ENCODE peak calls at places on chromosomes 11 and 22, in four cellular contexts. M is HCT116, B is upper lobe of left lung, H is stomach. O is an unnamed sample.

GRCh38 chr22:49991907-49992533 is 20.5 kb downstream of the IL17REL start:
- DNase-seq in M (no peak), B (no peak), H (peak; percentile 10), O (no peak)

GRCh38 chr22:46073683-46074504 is 76.4 kb upstream of the PPARA start:
- DNase-seq in M (no peak), H (peak; percentile 43), B (peak; percentile 62), O (no peak)

GRCh38 chr11:6703247-6704063 is 20.3 kb upstream of the MRPL17 start:
- DNase-seq in M (peak; percentile 24), B (no peak), H (peak; percentile 42), O (no peak)

GRCh38 chr11:31449040-31449439 is 60.4 kb downstream of the IMMP1L start:
- DNase-seq in M (no peak), B (no peak), H (no peak), O (no peak)

GRCh38 chr22:21051836-21052400 is 6.2 kb downstream of the LRRC74B start:
- DNase-seq in B (no peak), H (no peak), M (no peak), O (no peak)

GRCh38 chr11:63680842-63681207 is 475 bp upstream of the RTN3 start:
- DNase-seq in M (no peak), H (no peak), B (no peak), O (no peak)

GRCh38 chr22:37366601-37367000 is 60.7 kb downstream of the ELFN2 start:
- DNase-seq in B (peak; percentile 56), M (no peak), H (no peak), O (no peak)

GRCh38 chr22:19923914-19924513 is 17.6 kb upstream of the COMT start:
- DNase-seq in M (no peak), H (no peak), B (no peak), O (no peak)

GRCh38 chr22:37610480-37611148 is 2.0 kb downstream of the GGA1 start:
- DNase-seq in B (no peak), H (no peak), M (no peak), O (no peak)

GRCh38 chr11:71325418-71326327 is 73.3 kb upstream of the SHANK2 start:
- DNase-seq in M (no peak), H (no peak), B (no peak), O (no peak)

GRCh38 chr11:823441-824291 is 4.1 kb upstream of the CRACR2B start:
- DNase-seq in B (peak; percentile 83), H (no peak), M (no peak), O (no peak)

GRCh38 chr11:57422669-57423068 is 4.3 kb downstream of the SLC43A3 start:
- DNase-seq in M (no peak), H (no peak), B (no peak), O (no peak)

GRCh38 chr11:15668718-15669117 is 554.0 kb downstream of the INSC start:
- DNase-seq in B (no peak), M (no peak), H (no peak), O (no peak)

GRCh38 chr11:65014146-65014960 is at the start of gene ARL2:
- DNase-seq in B (peak; percentile 97), H (peak; percentile 36), M (no peak), O (peak; percentile 98)

GRCh38 chr11:20274031-20274430 is 89.5 kb upstream of the HTATIP2 start:
- DNase-seq in H (no peak), B (no peak), M (no peak), O (no peak)

GRCh38 chr22:48734961-48735360 is 1092.7 kb downstream of the BRD1 start:
- DNase-seq in B (no peak), M (no peak), H (no peak), O (no peak)

GRCh38 chr11:36012410-36012809 is 68.5 kb downstream of the LDLRAD3 start:
- DNase-seq in M (no peak), B (no peak), H (no peak), O (no peak)

GRCh38 chr11:78659326-78660319 is 85.0 kb upstream of the NARS2 start:
- DNase-seq in H (no peak), M (no peak), B (no peak), O (no peak)

GRCh38 chr11:110335358-110335757 is 38.9 kb upstream of the RDX start:
- DNase-seq in H (no peak), M (no peak), B (no peak), O (no peak)

GRCh38 chr11:76310832-76311231 is 70.1 kb downstream of the THAP12 start:
- DNase-seq in M (no peak), H (no peak), B (no peak), O (no peak)

GRCh38 chr11:65503606-65503922 is 4.7 kb downstream of the MALAT1 start:
- DNase-seq in M (no peak), B (no peak), H (no peak), O (no peak)

GRCh38 chr22:49815641-49816071 is 12.0 kb downstream of the BRD1 start:
- DNase-seq in B (no peak), H (peak; percentile 58), M (no peak), O (no peak)

GRCh38 chr11:20912046-20912821 is 242.8 kb downstream of the NELL1 start:
- DNase-seq in M (no peak), B (no peak), H (no peak), O (no peak)

GRCh38 chr11:44886765-44887164 is 63.9 kb downstream of the TP53I11 start:
- DNase-seq in H (no peak), B (no peak), M (no peak), O (no peak)

GRCh38 chr11:130216221-130216550 is 56.6 kb downstream of the ST14 start:
- DNase-seq in B (no peak), H (peak; percentile 17), M (no peak), O (no peak)

GRCh38 chr11:124900464-124900863 is 2.8 kb upstream of the ROBO4 start:
- DNase-seq in B (no peak), M (peak; percentile 23), H (no peak), O (no peak)
- TF ChIP-seq POLR2AphosphoS5 in B (peak; percentile 89), M (no peak), H (peak; percentile 29), O (no peak)

DNA sequence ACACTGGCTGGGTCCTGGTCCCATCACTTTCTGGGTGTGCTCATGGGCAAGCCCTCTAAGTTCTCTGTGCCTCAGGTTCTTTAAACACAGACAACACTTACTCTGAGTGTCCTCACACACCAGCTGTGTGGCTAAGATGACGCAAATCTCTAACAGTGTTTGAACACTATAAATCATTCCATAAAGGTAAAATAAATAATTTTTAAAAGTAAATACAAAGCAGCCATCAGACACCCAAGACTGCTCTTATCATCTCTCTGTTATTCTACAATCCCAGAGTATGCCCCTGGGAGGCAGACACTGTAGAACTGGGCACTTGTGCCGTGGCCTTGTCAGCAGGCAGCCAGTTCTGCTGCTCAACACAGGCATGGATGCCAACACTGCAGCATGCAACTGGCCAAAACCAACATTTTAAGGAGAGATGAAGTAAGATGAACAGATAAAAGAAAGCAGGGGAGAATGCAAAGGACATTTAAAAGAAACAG is 56.8 kb downstream of the RPL27A start:
- DNase-seq in M (no peak), B (no peak), H (no peak), O (no peak)
- TF ChIP-seq POLR2AphosphoS5 in M (no peak), B (no peak), H (no peak), O (no peak)

DNA sequence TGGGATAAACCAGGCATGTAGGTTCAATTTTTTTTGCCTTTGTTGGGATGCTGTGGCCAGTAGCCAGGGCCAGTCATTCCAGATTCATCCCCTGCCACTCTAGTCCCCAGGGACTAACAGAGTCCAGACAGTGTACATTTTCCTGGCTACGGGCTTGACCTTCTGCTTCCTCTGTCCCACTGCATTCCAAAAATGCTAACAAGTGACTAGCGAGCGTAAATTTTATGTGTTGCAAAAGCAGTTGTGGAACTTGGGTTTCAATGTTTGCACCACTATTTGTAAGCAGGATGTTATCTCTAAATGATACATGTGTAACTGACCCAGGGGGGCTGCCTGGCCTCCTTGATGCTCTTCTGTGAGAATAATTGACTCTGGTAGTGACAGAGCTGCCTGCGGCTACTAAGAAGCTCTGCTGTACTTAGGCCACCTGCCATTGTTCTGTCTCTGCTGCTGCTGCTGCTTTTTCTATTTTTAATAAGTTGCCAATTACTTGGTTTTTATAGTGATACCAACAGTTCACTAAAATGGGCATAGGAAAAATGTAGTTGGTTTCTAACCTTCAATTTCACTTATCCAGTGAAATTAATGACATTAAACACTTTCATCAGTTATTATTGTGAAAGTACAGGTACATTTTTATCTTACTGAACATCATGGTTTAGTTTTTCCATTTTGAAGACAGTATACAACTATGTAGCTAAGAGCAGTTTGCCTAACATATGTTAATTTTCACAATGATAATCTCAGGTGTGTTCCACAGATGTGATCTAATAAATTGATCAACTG is 26.8 kb downstream of the TNRC6B start:
- DNase-seq in M (no peak), B (no peak), H (no peak), O (no peak)
- TF ChIP-seq POLR2AphosphoS5 in M (no peak), B (no peak), H (no peak), O (no peak)

GRCh38 chr22:40176921-40177737 is 596 bp upstream of the TNRC6B start:
- DNase-seq in M (no peak), H (peak; percentile 32), B (no peak), O (no peak)
- TF ChIP-seq POLR2AphosphoS5 in M (no peak), H (no peak), B (no peak), O (no peak)

GRCh38 chr22:30202531-30203006 is 44.0 kb downstream of the LIF start:
- DNase-seq in M (no peak), B (no peak), H (peak; percentile 81), O (no peak)
- TF ChIP-seq POLR2AphosphoS5 in M (no peak), B (no peak), H (peak; percentile 73), O (no peak)

DNA sequence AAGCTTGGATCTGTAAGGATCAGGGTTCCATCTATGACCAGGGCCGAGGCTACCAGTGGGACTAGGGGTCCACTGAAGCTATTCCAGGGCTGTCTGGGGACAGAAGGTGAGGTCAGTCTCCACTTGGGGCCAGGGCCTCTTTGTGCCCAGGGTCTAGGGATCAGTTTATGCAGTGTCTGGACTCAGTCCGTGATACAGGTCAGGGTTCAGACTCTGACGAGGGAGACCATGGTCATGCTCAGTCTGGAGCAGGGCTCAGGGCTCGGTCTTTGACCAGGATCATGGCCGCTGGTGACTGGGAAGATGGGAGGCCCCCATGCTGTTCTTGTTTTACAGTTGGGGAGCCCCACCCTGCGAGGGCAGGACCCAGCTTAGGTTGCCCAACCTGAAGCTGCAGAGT is 11.8 kb downstream of the TSSC4 start:
- DNase-seq in H (no peak), B (no peak), M (no peak), O (no peak)
- TF ChIP-seq POLR2AphosphoS5 in H (no peak), B (no peak), M (no peak), O (no peak)

GRCh38 chr22:43396934-43397457 is 14.8 kb upstream of the MPPED1 start:
- DNase-seq in H (peak; percentile 66), M (no peak), B (peak; percentile 74), O (no peak)
- TF ChIP-seq POLR2AphosphoS5 in H (no peak), M (no peak), B (no peak), O (no peak)

O was measured in GM12892.